ENCODE peak calls at places on chromosomes 2 and 18, in five cellular contexts. X is upper lobe of right lung, D is endodermal cell, T is H9, Q is psoas muscle. Y is an unnamed sample.

GRCh38 chr2:188695953-188696352 is 278.2 kb upstream of the COL3A1 start:
- DNase-seq in X (no peak), D (no peak), T (no peak), Q (no peak), Y (no peak)

GRCh38 chr2:176122633-176123482 is at the start of gene HOXD9:
- DNase-seq in X (no peak), D (peak), T (peak), Q (peak), Y (no peak)

GRCh38 chr18:2411381-2411977 is 159.8 kb downstream of the METTL4 start:
- DNase-seq in X (no peak), D (no peak), T (no peak), Q (no peak), Y (no peak)

GRCh38 chr2:31996571-31997150 is 14.1 kb downstream of the MEMO1 start:
- DNase-seq in X (no peak), D (no peak), T (no peak), Q (no peak), Y (no peak)

GRCh38 chr2:62589691-62590356 is 83.8 kb upstream of the TMEM17 start:
- DNase-seq in X (no peak), D (no peak), T (no peak), Q (no peak), Y (no peak)

GRCh38 chr2:100650151-100650550 is 87.4 kb downstream of the PDCL3 start:
- DNase-seq in X (no peak), D (no peak), T (no peak), Q (no peak), Y (no peak)

GRCh38 chr18:46169464-46169941 is 65.3 kb downstream of the HAUS1 start:
- DNase-seq in X (no peak), D (no peak), T (no peak), Q (no peak), Y (no peak)

GRCh38 chr18:57649536-57650495 is 28.2 kb upstream of the NARS1 start:
- DNase-seq in X (no peak), D (no peak), T (no peak), Q (no peak), Y (peak)

GRCh38 chr2:114127372-114127771 is 237.5 kb downstream of the ACTR3 start:
- DNase-seq in X (no peak), D (no peak), T (no peak), Q (no peak), Y (no peak)

GRCh38 chr2:239457586-239458445 is 57.0 kb upstream of the HDAC4 start:
- DNase-seq in X (no peak), D (peak), T (peak), Q (no peak), Y (no peak)

GRCh38 chr2:174080672-174081121 is 115.5 kb upstream of the SP3 start:
- DNase-seq in X (no peak), D (no peak), T (no peak), Q (no peak), Y (no peak)

GRCh38 chr2:142813830-142814829 is 63.3 kb upstream of the KYNU start:
- DNase-seq in X (no peak), D (no peak), T (no peak), Q (no peak), Y (no peak)

GRCh38 chr2:44233450-44234128 is 41.7 kb upstream of the SLC3A1 start:
- DNase-seq in X (no peak), D (no peak), T (no peak), Q (no peak), Y (peak)

GRCh38 chr2:239472220-239472775 is 71.5 kb upstream of the HDAC4 start:
- DNase-seq in X (no peak), D (peak), T (no peak), Q (no peak), Y (no peak)

GRCh38 chr2:120549841-120550240 is 185.8 kb upstream of the GLI2 start:
- DNase-seq in X (no peak), D (no peak), T (no peak), Q (no peak), Y (no peak)

GRCh38 chr18:74840492-74841167 is 243.0 kb downstream of the ZNF407 start:
- DNase-seq in X (no peak), D (no peak), T (no peak), Q (no peak), Y (peak)

GRCh38 chr2:59180111-59180510 is 939.0 kb upstream of the FANCL start:
- DNase-seq in X (no peak), D (no peak), T (no peak), Q (no peak), Y (no peak)

GRCh38 chr2:190964170-190964795 is 49.7 kb downstream of the STAT1 start:
- DNase-seq in X (no peak), D (no peak), T (no peak), Q (no peak), Y (no peak)

GRCh38 chr18:10402876-10403559 is 51.4 kb upstream of the APCDD1 start:
- DNase-seq in X (no peak), D (no peak), T (no peak), Q (no peak), Y (no peak)

GRCh38 chr18:10386956-10387355 is 67.5 kb upstream of the APCDD1 start:
- DNase-seq in X (no peak), D (no peak), T (no peak), Q (no peak), Y (no peak)

GRCh38 chr2:172458561-172459124 is 31.3 kb downstream of the ITGA6 start:
- DNase-seq in X (no peak), D (no peak), T (no peak), Q (no peak), Y (no peak)

GRCh38 chr2:191933307-191934105 is 86.6 kb upstream of the CAVIN2 start:
- DNase-seq in X (no peak), D (no peak), T (no peak), Q (no peak), Y (no peak)

GRCh38 chr18:74185860-74186259 is 37.5 kb downstream of the TIMM21 start:
- DNase-seq in X (no peak), D (no peak), T (no peak), Q (no peak), Y (no peak)

GRCh38 chr2:189306441-189307006 is 127.0 kb upstream of the COL5A2 start:
- DNase-seq in X (no peak), D (no peak), T (no peak), Q (no peak), Y (no peak)

GRCh38 chr2:32671885-32672519 is 44.2 kb downstream of the TTC27 start:
- DNase-seq in X (no peak), D (no peak), T (no peak), Q (no peak), Y (no peak)

GRCh38 chr2:43318791-43319190 is 92.4 kb upstream of the ZFP36L2 start:
- DNase-seq in X (no peak), D (no peak), T (no peak), Q (no peak), Y (no peak)

GRCh38 chr2:71530246-71530986 is 77.1 kb downstream of the DYSF start:
- DNase-seq in X (peak), D (peak), T (peak), Q (no peak), Y (no peak)

GRCh38 chr18:51041677-51042076 is 11.7 kb downstream of the SMAD4 start:
- DNase-seq in X (no peak), D (no peak), T (no peak), Q (no peak), Y (no peak)

GRCh38 chr18:51038110-51038509 is 8.1 kb downstream of the SMAD4 start:
- DNase-seq in X (no peak), D (no peak), T (no peak), Q (peak), Y (no peak)

GRCh38 chr18:51032193-51032592 is 2.2 kb downstream of the SMAD4 start:
- DNase-seq in X (no peak), D (no peak), T (no peak), Q (no peak), Y (no peak)

GRCh38 chr18:51039138-51040112 is 9.4 kb downstream of the SMAD4 start:
- DNase-seq in X (no peak), D (peak), T (peak), Q (no peak), Y (no peak)

DNA sequence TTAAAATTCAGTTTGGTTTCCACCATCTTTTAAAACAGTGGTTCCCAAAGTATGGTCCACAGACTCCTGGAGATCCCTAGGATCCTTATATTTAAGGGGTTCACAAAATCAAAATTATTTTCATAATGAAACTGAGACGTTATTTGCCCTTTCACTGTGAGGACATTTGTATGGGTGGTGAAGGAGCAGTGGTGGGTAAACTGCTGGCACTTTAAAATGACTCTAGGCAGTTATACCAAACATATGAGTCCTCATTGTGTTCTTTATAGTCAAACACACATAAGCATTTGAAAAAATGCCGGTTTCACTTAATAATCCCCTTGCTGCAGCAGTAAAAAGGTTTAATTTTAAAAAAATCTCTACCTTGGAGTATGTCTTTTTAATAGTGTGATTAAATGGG is 7.2 kb downstream of the SMAD4 start:
- DNase-seq in X (no peak), D (no peak), T (no peak), Q (no peak), Y (no peak)
- H3K27ac ChIP-seq in X (no peak), D (no peak), T (no peak), Q (no peak), Y (no peak)

GRCh38 chr2:240997856-240998705 is at the start of gene SNED1:
- DNase-seq in X (peak), D (peak), T (peak), Q (peak), Y (peak)

GRCh38 chr2:240999873-241000541 is 1.6 kb downstream of the SNED1 start:
- DNase-seq in X (peak), D (peak), T (no peak), Q (no peak), Y (no peak)

GRCh38 chr2:240997141-240997855 is 1.1 kb upstream of the SNED1 start:
- DNase-seq in X (no peak), D (peak), T (no peak), Q (peak), Y (no peak)

GRCh38 chr2:240999001-240999791 is 778 bp downstream of the SNED1 start:
- DNase-seq in X (peak), D (peak), T (peak), Q (peak), Y (no peak)

GRCh38 chr2:240998706-240999000 is 235 bp downstream of the SNED1 start:
- DNase-seq in X (no peak), D (no peak), T (no peak), Q (no peak), Y (no peak)
- H3K27ac ChIP-seq in X (peak), D (no peak), T (no peak), Q (peak), Y (no peak)

GRCh38 chr2:9739508-9739907 is 103.8 kb upstream of the TAF1B start:
- DNase-seq in X (peak), D (no peak), T (no peak), Q (peak), Y (no peak)
- H3K27ac ChIP-seq in X (peak), D (no peak), T (no peak), Q (peak), Y (no peak)

GRCh38 chr2:197204855-197205254 is 105.7 kb downstream of the ANKRD44 start:
- DNase-seq in X (no peak), D (no peak), T (no peak), Q (no peak), Y (no peak)
- H3K27ac ChIP-seq in X (peak), D (no peak), T (no peak), Q (no peak), Y (no peak)

Y was measured in Panc1.